ENCODE peak calls at places on chromosomes 7 and 10, in nine cellular contexts. U is GM23248, J is PC-3, N is coronary artery, R is IMR-90, E is breast epithelium, M is K562, O is brain microvascular endothelial cell, S is dorsolateral prefrontal cortex. A is an unnamed sample.

GRCh38 chr10:23001901-23002516 is 74.2 kb downstream of the ARMC3 start:
- DNase-seq in R (no peak), U (peak), N (no peak), E (no peak), O (no peak), J (no peak), M (no peak), S (no peak), A (no peak)

GRCh38 chr7:102842284-102842683 is 70.5 kb upstream of the LRRC17 start:
- DNase-seq in M (no peak), N (no peak), R (no peak), U (peak), E (no peak), O (no peak), S (no peak), J (no peak), A (no peak)

GRCh38 chr10:13773043-13773442 is 186.3 kb downstream of the PRPF18 start:
- DNase-seq in N (no peak), S (no peak), J (peak), U (peak), O (no peak), M (no peak), R (no peak), E (no peak), A (no peak)

GRCh38 chr10:57303567-57303966 is 942.5 kb upstream of the ZWINT start:
- DNase-seq in J (no peak), M (peak), N (no peak), R (no peak), O (no peak), S (no peak), U (no peak), E (no peak), A (no peak)

GRCh38 chr7:99562832-99563231 is 4.4 kb downstream of the ZNF655 start:
- DNase-seq in R (peak), O (peak), N (no peak), S (no peak), U (peak), J (peak), E (no peak), M (peak), A (no peak)

GRCh38 chr7:101174322-101174854 is 5.7 kb downstream of the NAT16 start:
- DNase-seq in U (no peak), R (no peak), M (no peak), N (no peak), E (no peak), J (no peak), O (no peak), S (no peak), A (no peak)

GRCh38 chr10:77160679-77161078 is 476.9 kb downstream of the KCNMA1 start:
- DNase-seq in N (no peak), U (peak), J (peak), R (peak), S (no peak), O (peak), E (no peak), M (no peak), A (no peak)

GRCh38 chr10:59362991-59363390 is 642 bp upstream of the FAM13C start:
- DNase-seq in J (peak), R (peak), U (peak), E (peak), N (peak), S (peak), O (peak), M (no peak), A (no peak)

GRCh38 chr10:70440296-70441160 is 953 bp downstream of the NODAL start:
- DNase-seq in O (no peak), S (no peak), N (no peak), U (peak), J (no peak), R (no peak), M (peak), E (no peak), A (no peak)

GRCh38 chr7:13790611-13791010 is 198.9 kb downstream of the ETV1 start:
- DNase-seq in R (no peak), U (peak), N (no peak), O (no peak), S (no peak), J (no peak), M (no peak), E (no peak), A (no peak)

GRCh38 chr7:27105161-27106122 is 3.0 kb upstream of the HOXA2 start:
- DNase-seq in O (no peak), J (no peak), N (no peak), E (no peak), U (no peak), M (no peak), S (no peak), R (peak), A (no peak)

GRCh38 chr7:129646369-129647021 is 35.0 kb downstream of the NRF1 start:
- DNase-seq in E (no peak), S (no peak), M (no peak), O (no peak), N (no peak), U (no peak), R (no peak), J (no peak), A (no peak)

DNA sequence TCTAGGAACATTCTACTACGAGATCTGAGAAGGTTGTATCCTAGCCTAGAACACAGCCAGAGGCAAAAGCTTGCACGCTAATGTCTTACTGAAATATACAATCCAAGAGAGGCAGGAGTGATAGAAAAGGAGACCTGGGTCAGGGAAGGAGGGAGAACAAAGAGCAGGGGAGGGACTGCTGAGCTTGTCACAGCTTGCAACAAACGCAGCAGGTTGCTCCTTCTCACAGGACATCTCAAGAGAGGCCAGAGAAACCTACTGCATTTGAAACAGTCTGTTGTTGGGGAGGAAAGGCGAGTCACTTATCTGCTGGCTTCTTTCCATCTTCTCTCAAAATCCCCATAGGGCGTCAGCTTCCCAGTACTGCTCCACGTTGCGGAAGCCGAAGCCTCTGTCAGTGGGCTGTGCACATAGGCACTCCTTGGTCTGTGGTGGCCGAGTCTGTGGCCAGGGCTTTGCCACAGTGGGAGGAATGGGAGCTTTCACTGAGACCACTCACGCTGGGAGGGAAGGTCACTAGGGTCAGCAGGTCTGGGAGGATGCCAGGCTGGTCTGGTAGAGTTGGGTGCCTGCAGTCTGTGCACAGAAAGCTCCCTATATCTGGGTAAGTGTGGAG is 25.8 kb upstream of the GPNMB start:
- DNase-seq in E (no peak), M (no peak), J (no peak), S (no peak), R (no peak), N (no peak), O (no peak), U (no peak), A (no peak)
- H3K27ac ChIP-seq in E (no peak), M (no peak), J (no peak), S (no peak), R (no peak), N (no peak), O (no peak), U (no peak), A (no peak)

DNA sequence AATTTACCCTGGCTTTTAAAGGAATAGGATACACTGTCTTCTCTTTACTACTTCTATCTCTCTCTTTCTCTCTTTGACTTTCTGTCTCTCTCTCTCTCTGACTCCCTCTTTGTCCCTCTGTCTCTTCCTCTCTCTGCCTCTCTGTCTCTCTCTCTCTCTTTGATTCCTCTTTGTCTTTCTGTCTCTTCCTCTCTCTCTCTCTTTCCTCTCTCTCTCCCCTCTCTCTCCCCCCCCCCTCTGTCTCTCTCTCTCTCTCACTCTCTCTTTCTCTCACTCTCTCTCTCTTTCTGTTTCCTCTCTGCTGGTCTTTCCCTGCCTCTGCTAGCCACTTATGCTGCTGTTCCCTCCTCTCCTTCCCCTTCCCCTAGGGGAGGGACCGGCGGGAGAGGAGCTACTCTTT is 149.0 kb downstream of the LYZL1 start:
- DNase-seq in E (no peak), S (no peak), O (no peak), R (no peak), M (no peak), N (no peak), J (no peak), U (no peak), A (no peak)
- H3K27ac ChIP-seq in E (no peak), S (no peak), O (no peak), R (no peak), M (no peak), N (no peak), J (peak), U (no peak), A (no peak)

GRCh38 chr7:44716205-44716604 is 32.4 kb upstream of the ZMIZ2 start:
- DNase-seq in U (no peak), J (no peak), S (no peak), R (no peak), M (no peak), N (no peak), E (no peak), O (no peak), A (no peak)

GRCh38 chr7:44711528-44711927 is 37.1 kb upstream of the ZMIZ2 start:
- DNase-seq in R (no peak), E (no peak), O (no peak), M (peak), J (no peak), U (no peak), S (no peak), N (no peak), A (no peak)

GRCh38 chr7:44712012-44712411 is 36.6 kb upstream of the ZMIZ2 start:
- DNase-seq in R (peak), O (no peak), J (peak), S (no peak), U (no peak), N (no peak), E (no peak), M (peak), A (no peak)

GRCh38 chr7:44713141-44713540 is 35.5 kb upstream of the ZMIZ2 start:
- DNase-seq in S (no peak), J (no peak), U (no peak), N (no peak), E (no peak), R (no peak), M (peak), O (no peak), A (no peak)

DNA sequence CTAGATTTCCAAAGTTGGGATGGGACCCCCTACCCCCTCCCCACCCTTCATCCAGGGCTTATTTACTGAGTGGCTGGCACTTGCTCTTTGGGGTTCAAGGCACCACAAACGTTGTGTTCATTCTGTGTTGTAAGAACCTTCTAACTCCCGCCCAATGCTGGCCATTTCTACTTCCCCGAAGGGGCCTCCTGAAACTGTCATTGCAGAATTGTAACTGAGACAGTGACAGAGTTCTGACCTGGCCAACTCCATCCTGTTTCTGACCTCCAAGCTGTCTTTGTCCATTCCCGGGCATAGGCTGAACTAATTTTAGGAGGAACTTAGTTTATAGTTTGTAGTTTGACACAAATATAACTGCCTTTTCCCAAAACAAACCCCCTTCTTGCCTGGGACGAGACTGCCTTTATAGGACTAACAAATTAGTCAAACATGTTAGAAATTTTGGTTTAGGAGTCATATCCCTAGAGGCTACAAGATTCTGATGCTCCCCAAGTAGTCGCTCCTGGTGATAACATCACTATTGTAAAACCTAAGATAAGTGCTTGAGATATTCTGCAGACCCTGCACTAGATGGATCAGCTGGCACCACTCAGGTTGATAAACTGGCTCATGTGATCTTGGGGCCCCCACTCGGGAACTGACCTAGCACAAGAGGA is 34.8 kb upstream of the ZMIZ2 start:
- DNase-seq in E (no peak), M (peak), R (no peak), N (no peak), O (no peak), U (peak), S (no peak), J (no peak), A (no peak)
- H3K27ac ChIP-seq in E (no peak), M (no peak), R (no peak), N (no peak), O (no peak), U (no peak), S (no peak), J (no peak), A (no peak)

GRCh38 chr7:1681581-1681980 is 11.5 kb downstream of the ELFN1 start:
- DNase-seq in M (no peak), R (no peak), O (no peak), U (no peak), E (peak), N (peak), S (no peak), J (no peak), A (no peak)

GRCh38 chr7:1688542-1688941 is 18.5 kb downstream of the ELFN1 start:
- DNase-seq in S (no peak), E (no peak), U (no peak), J (no peak), R (no peak), M (no peak), N (no peak), O (no peak), A (no peak)

GRCh38 chr7:1679966-1680730 is 10.1 kb downstream of the ELFN1 start:
- DNase-seq in J (no peak), U (no peak), O (no peak), N (no peak), E (peak), R (no peak), M (no peak), S (no peak), A (no peak)

GRCh38 chr7:1689356-1689755 is 19.3 kb downstream of the ELFN1 start:
- DNase-seq in U (no peak), N (peak), J (no peak), E (peak), M (no peak), R (no peak), O (no peak), S (no peak), A (no peak)

GRCh38 chr7:1685000-1685624 is 15.0 kb downstream of the ELFN1 start:
- DNase-seq in J (no peak), O (no peak), E (no peak), N (no peak), S (no peak), U (no peak), R (no peak), M (no peak), A (no peak)
- H3K27ac ChIP-seq in J (no peak), O (no peak), E (no peak), N (no peak), S (no peak), U (no peak), R (no peak), M (no peak), A (no peak)

GRCh38 chr10:21014141-21014540 is 117.0 kb upstream of the NEBL start:
- DNase-seq in U (no peak), S (no peak), N (no peak), E (no peak), M (no peak), O (no peak), R (no peak), J (no peak), A (no peak)
- H3K27ac ChIP-seq in U (no peak), S (no peak), N (no peak), E (no peak), M (no peak), O (no peak), R (no peak), J (no peak), A (no peak)

GRCh38 chr10:72087969-72088878 is at the start of gene SPOCK2:
- DNase-seq in O (no peak), R (no peak), U (peak), J (no peak), S (peak), M (no peak), N (no peak), E (no peak), A (peak)

GRCh38 chr10:72085864-72086465 is 2.4 kb downstream of the SPOCK2 start:
- DNase-seq in S (no peak), O (no peak), N (peak), E (no peak), J (no peak), M (no peak), U (no peak), R (no peak), A (no peak)

GRCh38 chr10:72088879-72089585 is 681 bp upstream of the SPOCK2 start:
- DNase-seq in O (no peak), M (no peak), J (no peak), S (peak), U (peak), N (no peak), R (no peak), E (no peak), A (peak)

GRCh38 chr10:72086466-72087391 is 1.6 kb downstream of the SPOCK2 start:
- DNase-seq in N (no peak), S (no peak), R (peak), U (peak), E (no peak), O (no peak), J (no peak), M (no peak), A (peak)

GRCh38 chr10:72087392-72087968 is 871 bp downstream of the SPOCK2 start:
- DNase-seq in E (no peak), S (no peak), J (no peak), O (no peak), N (no peak), R (no peak), U (no peak), M (no peak), A (peak)
- H3K27ac ChIP-seq in E (peak), S (peak), J (no peak), O (no peak), N (no peak), R (no peak), U (no peak), M (no peak), A (peak)